ENCODE peak calls at places on chromosomes 13 and 19, in five cellular contexts. One of them, this sample, is unnamed.

GRCh38 chr19:17184381-17184841 is 30.7 kb upstream of the USE1 start:
- DNase-seq in fibroblast of pulmonary artery: no peak
- DNase-seq in epithelial cell of esophagus: no peak
- DNase-seq in right lobe of liver: no peak
- DNase-seq in fibroblast of the aortic adventitia: no peak
- DNase-seq in this sample: no peak

GRCh38 chr19:57560049-57560491 is 407 bp upstream of the ZNF550 start:
- DNase-seq in right lobe of liver: peak; percentile 55
- DNase-seq in epithelial cell of esophagus: peak; percentile 67
- DNase-seq in fibroblast of pulmonary artery: peak; percentile 72
- DNase-seq in fibroblast of the aortic adventitia: peak; percentile 27
- DNase-seq in this sample: peak; percentile 81

GRCh38 chr19:28966737-28967401 is 246.1 kb downstream of the UQCRFS1 start:
- DNase-seq in right lobe of liver: no peak
- DNase-seq in epithelial cell of esophagus: no peak
- DNase-seq in fibroblast of pulmonary artery: peak; percentile 25
- DNase-seq in fibroblast of the aortic adventitia: peak; percentile 44
- DNase-seq in this sample: no peak

GRCh38 chr13:31045621-31046081 is 113.2 kb downstream of the TEX26 start:
- DNase-seq in epithelial cell of esophagus: peak; percentile 97
- DNase-seq in fibroblast of the aortic adventitia: peak; percentile 92
- DNase-seq in right lobe of liver: no peak
- DNase-seq in fibroblast of pulmonary artery: peak; percentile 96
- DNase-seq in this sample: peak; percentile 93

GRCh38 chr13:24341439-24341838 is 32.1 kb downstream of the C1QTNF9 start:
- DNase-seq in fibroblast of pulmonary artery: no peak
- DNase-seq in right lobe of liver: no peak
- DNase-seq in fibroblast of the aortic adventitia: peak; percentile 21
- DNase-seq in epithelial cell of esophagus: peak; percentile 55
- DNase-seq in this sample: peak; percentile 48

GRCh38 chr13:70249332-70250064 is 141.2 kb upstream of the KLHL1 start:
- DNase-seq in epithelial cell of esophagus: peak; percentile 97
- DNase-seq in right lobe of liver: no peak
- DNase-seq in fibroblast of the aortic adventitia: no peak
- DNase-seq in fibroblast of pulmonary artery: peak; percentile 50
- DNase-seq in this sample: no peak

GRCh38 chr13:37442996-37443395 is 155.6 kb downstream of the POSTN start:
- DNase-seq in fibroblast of the aortic adventitia: no peak
- DNase-seq in right lobe of liver: no peak
- DNase-seq in fibroblast of pulmonary artery: peak; percentile 68
- DNase-seq in epithelial cell of esophagus: peak; percentile 47
- DNase-seq in this sample: peak; percentile 46

GRCh38 chr13:96821381-96821780 is 172.9 kb downstream of the OXGR1 start:
- DNase-seq in right lobe of liver: no peak
- DNase-seq in epithelial cell of esophagus: peak; percentile 41
- DNase-seq in fibroblast of the aortic adventitia: peak; percentile 77
- DNase-seq in fibroblast of pulmonary artery: peak; percentile 39
- DNase-seq in this sample: peak; percentile 84

GRCh38 chr13:24220086-24220703 is 59.7 kb downstream of the SPATA13 start:
- DNase-seq in fibroblast of pulmonary artery: peak; percentile 92
- DNase-seq in right lobe of liver: no peak
- DNase-seq in fibroblast of the aortic adventitia: peak; percentile 91
- DNase-seq in epithelial cell of esophagus: peak; percentile 85
- DNase-seq in this sample: peak; percentile 89

GRCh38 chr19:27858981-27859581 is 1353.9 kb downstream of the UQCRFS1 start:
- DNase-seq in fibroblast of pulmonary artery: no peak
- DNase-seq in epithelial cell of esophagus: no peak
- DNase-seq in right lobe of liver: no peak
- DNase-seq in fibroblast of the aortic adventitia: no peak
- DNase-seq in this sample: no peak

GRCh38 chr19:35457173-35457572 is 9.1 kb downstream of the FFAR2 start:
- DNase-seq in fibroblast of the aortic adventitia: no peak
- DNase-seq in right lobe of liver: no peak
- DNase-seq in fibroblast of pulmonary artery: no peak
- DNase-seq in epithelial cell of esophagus: no peak
- DNase-seq in this sample: no peak

GRCh38 chr13:53204598-53204997 is 176.0 kb downstream of the OLFM4 start:
- DNase-seq in epithelial cell of esophagus: no peak
- DNase-seq in fibroblast of pulmonary artery: no peak
- DNase-seq in fibroblast of the aortic adventitia: no peak
- DNase-seq in right lobe of liver: no peak
- DNase-seq in this sample: no peak

GRCh38 chr13:53201454-53202225 is 173.0 kb downstream of the OLFM4 start:
- DNase-seq in epithelial cell of esophagus: no peak
- DNase-seq in right lobe of liver: peak; percentile 52
- DNase-seq in fibroblast of the aortic adventitia: no peak
- DNase-seq in fibroblast of pulmonary artery: no peak
- DNase-seq in this sample: no peak

GRCh38 chr13:53200498-53201453 is 172.2 kb downstream of the OLFM4 start:
- DNase-seq in fibroblast of the aortic adventitia: no peak
- DNase-seq in right lobe of liver: peak; percentile 58
- DNase-seq in fibroblast of pulmonary artery: peak; percentile 15
- DNase-seq in epithelial cell of esophagus: peak; percentile 18
- DNase-seq in this sample: peak; percentile 19

GRCh38 chr13:53206455-53206854 is 177.8 kb downstream of the OLFM4 start:
- DNase-seq in epithelial cell of esophagus: peak; percentile 8
- DNase-seq in fibroblast of pulmonary artery: peak; percentile 1
- DNase-seq in right lobe of liver: no peak
- DNase-seq in fibroblast of the aortic adventitia: no peak
- DNase-seq in this sample: peak; percentile 7
- TF ChIP-seq CTCF in epithelial cell of esophagus: peak; percentile 43
- TF ChIP-seq CTCF in fibroblast of pulmonary artery: peak; percentile 26
- TF ChIP-seq CTCF in right lobe of liver: peak; percentile 29
- TF ChIP-seq CTCF in fibroblast of the aortic adventitia: no peak
- TF ChIP-seq CTCF in this sample: peak; percentile 43

GRCh38 chr19:1469936-1470863 is 8.8 kb downstream of the C19orf25 start:
- DNase-seq in epithelial cell of esophagus: peak; percentile 64
- DNase-seq in fibroblast of the aortic adventitia: no peak
- DNase-seq in right lobe of liver: no peak
- DNase-seq in fibroblast of pulmonary artery: no peak
- DNase-seq in this sample: no peak
- H3K4me3 ChIP-seq in epithelial cell of esophagus: peak overlapping the region; percentile 38
- H3K4me3 ChIP-seq in fibroblast of the aortic adventitia: peak overlapping the region; percentile 57
- H3K4me3 ChIP-seq in right lobe of liver: peak overlapping the region; percentile 3
- H3K4me3 ChIP-seq in fibroblast of pulmonary artery: peak overlapping the region; percentile 43
- H3K4me3 ChIP-seq in this sample: no peak overlapping the region

GRCh38 chr13:84870190-84870589 is 929.0 kb downstream of the SLITRK6 start:
- DNase-seq in epithelial cell of esophagus: no peak
- DNase-seq in right lobe of liver: no peak
- DNase-seq in fibroblast of pulmonary artery: no peak
- DNase-seq in fibroblast of the aortic adventitia: no peak
- DNase-seq in this sample: peak; percentile 1
- TF ChIP-seq CTCF in epithelial cell of esophagus: peak; percentile 12
- TF ChIP-seq CTCF in right lobe of liver: no peak
- TF ChIP-seq CTCF in fibroblast of pulmonary artery: peak; percentile 7
- TF ChIP-seq CTCF in fibroblast of the aortic adventitia: no peak
- TF ChIP-seq CTCF in this sample: peak; percentile 13

GRCh38 chr19:5445071-5445470 is 10.1 kb upstream of the ZNRF4 start:
- DNase-seq in epithelial cell of esophagus: no peak
- DNase-seq in fibroblast of pulmonary artery: no peak
- DNase-seq in fibroblast of the aortic adventitia: no peak
- DNase-seq in right lobe of liver: no peak
- DNase-seq in this sample: no peak

GRCh38 chr19:5447700-5448311 is 7.4 kb upstream of the ZNRF4 start:
- DNase-seq in epithelial cell of esophagus: peak; percentile 10
- DNase-seq in fibroblast of the aortic adventitia: no peak
- DNase-seq in right lobe of liver: no peak
- DNase-seq in fibroblast of pulmonary artery: no peak
- DNase-seq in this sample: no peak

GRCh38 chr19:5444431-5444830 is 10.8 kb upstream of the ZNRF4 start:
- DNase-seq in right lobe of liver: no peak
- DNase-seq in fibroblast of pulmonary artery: no peak
- DNase-seq in epithelial cell of esophagus: no peak
- DNase-seq in fibroblast of the aortic adventitia: no peak
- DNase-seq in this sample: no peak

GRCh38 chr19:5443723-5444122 is 11.5 kb upstream of the ZNRF4 start:
- DNase-seq in fibroblast of pulmonary artery: no peak
- DNase-seq in fibroblast of the aortic adventitia: no peak
- DNase-seq in epithelial cell of esophagus: no peak
- DNase-seq in right lobe of liver: no peak
- DNase-seq in this sample: no peak

DNA sequence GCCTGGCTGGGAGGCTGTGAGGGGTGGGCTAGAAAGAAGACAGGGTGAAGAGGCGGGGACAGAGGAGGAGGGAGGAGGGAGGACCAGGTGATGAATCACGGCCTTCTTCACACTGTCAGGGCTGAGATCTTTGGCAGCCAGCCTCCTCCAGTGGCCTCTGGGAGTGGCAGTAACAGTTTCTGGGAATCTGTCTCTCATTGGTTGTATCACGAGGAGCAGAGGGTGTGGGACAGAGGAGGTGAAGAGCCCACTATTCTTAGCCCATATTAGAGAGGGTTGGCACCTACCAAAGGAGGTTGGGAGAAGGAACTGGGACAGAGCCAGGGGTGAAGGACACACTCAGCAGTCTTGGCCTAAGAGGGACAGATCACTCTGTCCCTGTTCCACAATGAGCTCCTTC is 9.6 kb upstream of the ZNRF4 start:
- DNase-seq in right lobe of liver: no peak
- DNase-seq in fibroblast of pulmonary artery: no peak
- DNase-seq in epithelial cell of esophagus: peak; percentile 9
- DNase-seq in fibroblast of the aortic adventitia: no peak
- DNase-seq in this sample: peak; percentile 31
- H3K4me3 ChIP-seq in right lobe of liver: no peak overlapping the region
- H3K4me3 ChIP-seq in fibroblast of pulmonary artery: no peak overlapping the region
- H3K4me3 ChIP-seq in epithelial cell of esophagus: no peak overlapping the region
- H3K4me3 ChIP-seq in fibroblast of the aortic adventitia: no peak overlapping the region
- H3K4me3 ChIP-seq in this sample: no peak overlapping the region